ENCODE peak calls at places on chromosomes 16 and 17, in six cellular contexts. One of them, this sample, is unnamed.

GRCh38 chr17:41511130-41511529 is 5.7 kb upstream of the KRT13 start:
- DNase-seq in H9: peak; percentile 72
- DNase-seq in IMR-90: no peak
- DNase-seq in neuronal stem cell: no peak
- DNase-seq in H1: no peak
- DNase-seq in trophoblast cell: no peak
- DNase-seq in this sample: no peak

GRCh38 chr16:75000481-75001081 is 1.8 kb downstream of the ZNRF1 start:
- DNase-seq in H9: no peak
- DNase-seq in IMR-90: peak; percentile 37
- DNase-seq in neuronal stem cell: no peak
- DNase-seq in H1: no peak
- DNase-seq in trophoblast cell: peak; percentile 79
- DNase-seq in this sample: no peak

GRCh38 chr16:88039591-88039990 is 88.4 kb downstream of the BANP start:
- DNase-seq in H9: no peak
- DNase-seq in IMR-90: no peak
- DNase-seq in neuronal stem cell: no peak
- DNase-seq in H1: no peak
- DNase-seq in trophoblast cell: no peak
- DNase-seq in this sample: no peak

GRCh38 chr17:45299311-45299710 is 17.5 kb downstream of the MAP3K14 start:
- DNase-seq in H9: no peak
- DNase-seq in IMR-90: no peak
- DNase-seq in neuronal stem cell: no peak
- DNase-seq in H1: no peak
- DNase-seq in trophoblast cell: peak; percentile 25
- DNase-seq in this sample: no peak

GRCh38 chr17:28527859-28528258 is 21.7 kb downstream of the FOXN1 start:
- DNase-seq in H9: no peak
- DNase-seq in IMR-90: no peak
- DNase-seq in neuronal stem cell: no peak
- DNase-seq in H1: no peak
- DNase-seq in trophoblast cell: no peak
- DNase-seq in this sample: no peak

GRCh38 chr17:21289902-21290571 is 5.5 kb downstream of the MAP2K3 start:
- DNase-seq in H9: no peak
- DNase-seq in IMR-90: no peak
- DNase-seq in neuronal stem cell: no peak
- DNase-seq in H1: no peak
- DNase-seq in trophoblast cell: no peak
- DNase-seq in this sample: no peak

GRCh38 chr17:21300601-21301571 is 16.4 kb downstream of the MAP2K3 start:
- DNase-seq in H9: no peak
- DNase-seq in IMR-90: no peak
- DNase-seq in neuronal stem cell: no peak
- DNase-seq in H1: no peak
- DNase-seq in trophoblast cell: no peak
- DNase-seq in this sample: no peak

GRCh38 chr17:73232587-73233373 is 28.9 kb downstream of the CPSF4L start:
- DNase-seq in H9: no peak
- DNase-seq in IMR-90: peak; percentile 23
- DNase-seq in neuronal stem cell: no peak
- DNase-seq in H1: no peak
- DNase-seq in trophoblast cell: peak; percentile 34
- DNase-seq in this sample: peak; percentile 60

GRCh38 chr17:61843435-61843834 is 19.9 kb downstream of the BRIP1 start:
- DNase-seq in H9: no peak
- DNase-seq in IMR-90: no peak
- DNase-seq in neuronal stem cell: no peak
- DNase-seq in H1: no peak
- DNase-seq in trophoblast cell: no peak
- DNase-seq in this sample: no peak

GRCh38 chr16:65284583-65284982 is 162.7 kb upstream of the CDH11 start:
- DNase-seq in H9: no peak
- DNase-seq in IMR-90: peak; percentile 18
- DNase-seq in neuronal stem cell: no peak
- DNase-seq in H1: no peak
- DNase-seq in trophoblast cell: no peak
- DNase-seq in this sample: no peak

GRCh38 chr17:78416311-78416711 is 37.9 kb downstream of the PGS1 start:
- DNase-seq in H9: no peak
- DNase-seq in IMR-90: peak; percentile 16
- DNase-seq in neuronal stem cell: no peak
- DNase-seq in H1: no peak
- DNase-seq in trophoblast cell: peak; percentile 17
- DNase-seq in this sample: no peak

GRCh38 chr16:16774389-16774788 is 395.4 kb downstream of the NPIPA7 start:
- DNase-seq in H9: no peak
- DNase-seq in IMR-90: no peak
- DNase-seq in neuronal stem cell: no peak
- DNase-seq in H1: no peak
- DNase-seq in trophoblast cell: no peak
- DNase-seq in this sample: no peak

GRCh38 chr16:50680907-50681885 is at the start of gene SNX20:
- DNase-seq in H9: no peak
- DNase-seq in IMR-90: no peak
- DNase-seq in neuronal stem cell: no peak
- DNase-seq in H1: no peak
- DNase-seq in trophoblast cell: no peak
- DNase-seq in this sample: no peak

GRCh38 chr17:226108-226772 is 44.8 kb upstream of the DOC2B start:
- DNase-seq in H9: no peak
- DNase-seq in IMR-90: no peak
- DNase-seq in neuronal stem cell: no peak
- DNase-seq in H1: no peak
- DNase-seq in trophoblast cell: no peak
- DNase-seq in this sample: no peak

GRCh38 chr16:19008770-19009169 is 25.0 kb downstream of the TMC7 start:
- DNase-seq in H9: no peak
- DNase-seq in IMR-90: peak; percentile 72
- DNase-seq in neuronal stem cell: no peak
- DNase-seq in H1: no peak
- DNase-seq in trophoblast cell: peak; percentile 83
- DNase-seq in this sample: no peak

GRCh38 chr17:33469911-33470310 is 176.8 kb upstream of the ASIC2 start:
- DNase-seq in H9: no peak
- DNase-seq in IMR-90: peak; percentile 83
- DNase-seq in neuronal stem cell: no peak
- DNase-seq in H1: no peak
- DNase-seq in trophoblast cell: peak; percentile 81
- DNase-seq in this sample: no peak

GRCh38 chr17:44546711-44547606 is 10.3 kb upstream of the FZD2 start:
- DNase-seq in H9: no peak
- DNase-seq in IMR-90: peak; percentile 73
- DNase-seq in neuronal stem cell: no peak
- DNase-seq in H1: no peak
- DNase-seq in trophoblast cell: peak; percentile 29
- DNase-seq in this sample: no peak

GRCh38 chr16:88063201-88063773 is 112.1 kb downstream of the BANP start:
- DNase-seq in H9: no peak
- DNase-seq in IMR-90: peak; percentile 85
- DNase-seq in neuronal stem cell: no peak
- DNase-seq in H1: no peak
- DNase-seq in trophoblast cell: no peak
- DNase-seq in this sample: no peak

GRCh38 chr17:10666921-10667320 is 9.8 kb upstream of the MYH3 start:
- DNase-seq in H9: no peak
- DNase-seq in IMR-90: peak; percentile 18
- DNase-seq in neuronal stem cell: no peak
- DNase-seq in H1: no peak
- DNase-seq in trophoblast cell: no peak
- DNase-seq in this sample: no peak

GRCh38 chr16:377419-377951 is 4.3 kb downstream of the PGAP6 start:
- DNase-seq in H9: no peak
- DNase-seq in IMR-90: no peak
- DNase-seq in neuronal stem cell: no peak
- DNase-seq in H1: no peak
- DNase-seq in trophoblast cell: no peak
- DNase-seq in this sample: no peak

GRCh38 chr17:79852748-79853147 is 13.5 kb upstream of the CBX4 start:
- DNase-seq in H9: no peak
- DNase-seq in IMR-90: peak; percentile 52
- DNase-seq in neuronal stem cell: no peak
- DNase-seq in H1: no peak
- DNase-seq in trophoblast cell: no peak
- DNase-seq in this sample: no peak

GRCh38 chr17:30218689-30219266 is 16.7 kb downstream of the SLC6A4 start:
- DNase-seq in H9: no peak
- DNase-seq in IMR-90: no peak
- DNase-seq in neuronal stem cell: no peak
- DNase-seq in H1: no peak
- DNase-seq in trophoblast cell: no peak
- DNase-seq in this sample: peak; percentile 52

GRCh38 chr17:75289832-75290337 is 652 bp upstream of the SLC25A19 start:
- DNase-seq in H9: no peak
- DNase-seq in IMR-90: peak; percentile 60
- DNase-seq in neuronal stem cell: no peak
- DNase-seq in H1: no peak
- DNase-seq in trophoblast cell: peak; percentile 90
- DNase-seq in this sample: no peak

GRCh38 chr17:1078831-1079561 is 82.1 kb downstream of the TIMM22 start:
- DNase-seq in H9: peak; percentile 70
- DNase-seq in IMR-90: no peak
- DNase-seq in neuronal stem cell: no peak
- DNase-seq in H1: no peak
- DNase-seq in trophoblast cell: no peak
- DNase-seq in this sample: peak; percentile 67

GRCh38 chr17:63701477-63702222 is 1.7 kb upstream of the LIMD2 start:
- DNase-seq in H9: no peak
- DNase-seq in IMR-90: no peak
- DNase-seq in neuronal stem cell: no peak
- DNase-seq in H1: no peak
- DNase-seq in trophoblast cell: no peak
- DNase-seq in this sample: no peak

GRCh38 chr16:69301861-69302260 is 9.3 kb upstream of the VPS4A start:
- DNase-seq in H9: no peak
- DNase-seq in IMR-90: no peak
- DNase-seq in neuronal stem cell: no peak
- DNase-seq in H1: no peak
- DNase-seq in trophoblast cell: no peak
- DNase-seq in this sample: no peak

GRCh38 chr17:39197380-39198185 is at the start of gene CACNB1:
- DNase-seq in H9: peak; percentile 95
- DNase-seq in IMR-90: peak; percentile 65
- DNase-seq in neuronal stem cell: peak; percentile 79
- DNase-seq in H1: no peak
- DNase-seq in trophoblast cell: peak; percentile 61
- DNase-seq in this sample: peak; percentile 91

GRCh38 chr16:87853411-87854052 is 15.8 kb downstream of the SLC7A5 start:
- DNase-seq in H9: peak; percentile 88
- DNase-seq in IMR-90: peak; percentile 90
- DNase-seq in neuronal stem cell: peak; percentile 61
- DNase-seq in H1: peak; percentile 65
- DNase-seq in trophoblast cell: peak; percentile 94
- DNase-seq in this sample: peak; percentile 96

GRCh38 chr16:66382171-66382965 is 15.9 kb downstream of the CDH5 start:
- DNase-seq in H9: peak; percentile 54
- DNase-seq in IMR-90: peak; percentile 92
- DNase-seq in neuronal stem cell: no peak
- DNase-seq in H1: peak; percentile 53
- DNase-seq in trophoblast cell: peak; percentile 98
- DNase-seq in this sample: peak; percentile 96

GRCh38 chr17:30717290-30718098 is 107.0 kb downstream of the CRLF3 start:
- DNase-seq in H9: peak; percentile 12
- DNase-seq in IMR-90: no peak
- DNase-seq in neuronal stem cell: no peak
- DNase-seq in H1: no peak
- DNase-seq in trophoblast cell: no peak
- DNase-seq in this sample: no peak

GRCh38 chr17:65366102-65366844 is 195.2 kb downstream of the AXIN2 start:
- DNase-seq in H9: no peak
- DNase-seq in IMR-90: no peak
- DNase-seq in neuronal stem cell: no peak
- DNase-seq in H1: no peak
- DNase-seq in trophoblast cell: no peak
- DNase-seq in this sample: no peak

GRCh38 chr16:85222151-85222863 is 110.0 kb upstream of the CIBAR2 start:
- DNase-seq in H9: no peak
- DNase-seq in IMR-90: no peak
- DNase-seq in neuronal stem cell: peak; percentile 71
- DNase-seq in H1: no peak
- DNase-seq in trophoblast cell: no peak
- DNase-seq in this sample: peak; percentile 72

DNA sequence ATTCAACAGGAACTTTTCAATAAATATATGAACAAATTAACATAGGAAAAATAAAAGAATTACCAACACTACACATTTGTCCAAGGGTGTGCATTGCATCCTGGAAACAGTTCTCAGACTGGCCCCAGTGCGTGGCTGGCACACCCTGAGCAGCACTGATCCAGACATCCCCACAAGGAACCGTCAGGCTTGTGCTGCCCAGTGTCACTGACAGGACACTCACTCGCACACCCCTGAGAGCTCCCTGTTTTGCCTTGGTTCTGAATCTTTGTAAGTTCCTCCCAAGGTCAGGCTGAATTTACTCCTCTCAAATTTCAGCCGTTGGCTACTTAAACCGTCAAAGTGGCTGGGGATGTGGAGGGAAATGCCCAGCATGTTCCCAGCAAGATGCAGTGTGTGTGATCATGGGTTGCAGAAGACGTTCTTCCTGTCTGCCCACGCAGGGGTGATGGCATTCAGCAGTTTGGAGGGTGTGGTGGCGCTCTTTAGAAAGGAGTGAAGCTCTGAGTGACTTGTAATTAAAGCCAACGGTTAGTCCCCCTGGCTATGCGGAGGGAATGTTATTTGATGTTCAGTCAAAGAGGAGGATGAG is 1.7 kb downstream of the MT2A start:
- DNase-seq in H9: no peak
- DNase-seq in IMR-90: peak; percentile 97
- DNase-seq in neuronal stem cell: no peak
- DNase-seq in H1: no peak
- DNase-seq in trophoblast cell: peak; percentile 50
- DNase-seq in this sample: peak; percentile 32
- H2BK5ac ChIP-seq in H9: no peak overlapping the region
- H2BK5ac ChIP-seq in IMR-90: peak overlapping the region; percentile 98
- H2BK5ac ChIP-seq in neuronal stem cell: no peak overlapping the region
- H2BK5ac ChIP-seq in H1: no peak overlapping the region
- H2BK5ac ChIP-seq in trophoblast cell: no peak overlapping the region
- H2BK5ac ChIP-seq in this sample: no peak overlapping the region

GRCh38 chr17:8153957-8154607 is 1.9 kb upstream of the PER1 start:
- DNase-seq in H9: peak; percentile 99
- DNase-seq in IMR-90: peak; percentile 98
- DNase-seq in neuronal stem cell: peak; percentile 97
- DNase-seq in H1: peak; percentile 75
- DNase-seq in trophoblast cell: peak; percentile 91
- DNase-seq in this sample: peak; percentile 98
- H2BK5ac ChIP-seq in H9: no peak overlapping the region
- H2BK5ac ChIP-seq in IMR-90: peak overlapping the region; percentile 73
- H2BK5ac ChIP-seq in neuronal stem cell: peak overlapping the region; percentile 46
- H2BK5ac ChIP-seq in H1: peak overlapping the region; percentile 68
- H2BK5ac ChIP-seq in trophoblast cell: peak overlapping the region; percentile 8
- H2BK5ac ChIP-seq in this sample: peak overlapping the region; percentile 72

GRCh38 chr16:48963306-48963705 is 318.3 kb downstream of the CBLN1 start:
- DNase-seq in H9: no peak
- DNase-seq in IMR-90: peak; percentile 53
- DNase-seq in neuronal stem cell: no peak
- DNase-seq in H1: no peak
- DNase-seq in trophoblast cell: peak; percentile 51
- DNase-seq in this sample: peak; percentile 57
- H2BK5ac ChIP-seq in H9: no peak overlapping the region
- H2BK5ac ChIP-seq in IMR-90: peak overlapping the region; percentile 84
- H2BK5ac ChIP-seq in neuronal stem cell: no peak overlapping the region
- H2BK5ac ChIP-seq in H1: no peak overlapping the region
- H2BK5ac ChIP-seq in trophoblast cell: no peak overlapping the region
- H2BK5ac ChIP-seq in this sample: no peak overlapping the region

GRCh38 chr16:27285676-27286196 is 17.2 kb upstream of the NSMCE1 start:
- DNase-seq in H9: no peak
- DNase-seq in IMR-90: no peak
- DNase-seq in neuronal stem cell: no peak
- DNase-seq in H1: no peak
- DNase-seq in trophoblast cell: no peak
- DNase-seq in this sample: no peak
- H2BK5ac ChIP-seq in H9: no peak overlapping the region
- H2BK5ac ChIP-seq in IMR-90: peak overlapping the region; percentile 91
- H2BK5ac ChIP-seq in neuronal stem cell: no peak overlapping the region
- H2BK5ac ChIP-seq in H1: no peak overlapping the region
- H2BK5ac ChIP-seq in trophoblast cell: no peak overlapping the region
- H2BK5ac ChIP-seq in this sample: no peak overlapping the region

This sample was measured in mesendoderm.